ENCODE peak calls at places on chromosomes 3 and 15, in eight cellular contexts. S is fibroblast of lung; N is PC-3; Q is cardiac fibroblast; H is AG09309; B is CD8-positive, alpha-beta T cell; Z is BJ; D is fibroblast of pulmonary artery. X is an unnamed sample.

GRCh38 chr15:72230197-72231065 is 559 bp downstream of the PKM start:
- DNase-seq in N (peak; percentile 72), Q (peak; percentile 96), Z (peak; percentile 52), D (peak; percentile 94), B (peak; percentile 48), S (peak; percentile 92), H (peak; percentile 72), X (no peak)

GRCh38 chr3:197367081-197367780 is 68.8 kb upstream of the DLG1 start:
- DNase-seq in B (no peak), N (peak; percentile 99), Q (peak; percentile 56), D (no peak), Z (no peak), H (no peak), S (peak; percentile 97), X (peak; percentile 94)

GRCh38 chr3:146589899-146590508 is 15.1 kb downstream of the PLSCR5 start:
- DNase-seq in D (peak; percentile 76), Z (no peak), N (peak; percentile 73), S (peak; percentile 39), B (no peak), H (no peak), Q (peak; percentile 70), X (no peak)

GRCh38 chr3:172680684-172681083 is 30.2 kb downstream of the NCEH1 start:
- DNase-seq in Q (peak; percentile 33), D (no peak), S (peak; percentile 72), B (no peak), Z (no peak), H (peak; percentile 46), N (no peak), X (no peak)

GRCh38 chr15:79943820-79944219 is 27.2 kb downstream of the BCL2A1 start:
- DNase-seq in Z (no peak), S (peak; percentile 43), D (peak; percentile 22), H (no peak), Q (peak; percentile 16), N (no peak), B (no peak), X (no peak)

GRCh38 chr3:18062289-18063025 is 320.0 kb upstream of the TBC1D5 start:
- DNase-seq in Q (no peak), D (peak; percentile 4), N (peak; percentile 54), H (peak; percentile 37), Z (no peak), B (no peak), S (peak; percentile 70), X (no peak)

GRCh38 chr3:184145120-184145524 is 10.0 kb downstream of the EIF2B5 start:
- DNase-seq in N (peak; percentile 72), B (no peak), Z (no peak), D (peak; percentile 74), H (no peak), Q (peak; percentile 74), S (peak; percentile 58), X (peak; percentile 87)

GRCh38 chr15:67829647-67830504 is 4.6 kb downstream of the SKOR1 start:
- DNase-seq in H (no peak), N (no peak), B (no peak), Q (no peak), S (no peak), Z (no peak), D (no peak), X (no peak)

GRCh38 chr3:190644766-190645165 is 130.9 kb downstream of the IL1RAP start:
- DNase-seq in N (peak; percentile 9), H (no peak), B (no peak), S (peak; percentile 48), Z (no peak), D (peak; percentile 12), Q (peak; percentile 14), X (peak; percentile 75)

GRCh38 chr15:74130089-74130848 is at the start of gene ISLR2:
- DNase-seq in Z (no peak), S (peak; percentile 18), N (no peak), B (no peak), D (no peak), H (no peak), Q (peak; percentile 29), X (no peak)

GRCh38 chr15:24916305-24917009 is 38.3 kb upstream of the SNRPN start:
- DNase-seq in Q (no peak), N (no peak), S (peak; percentile 6), D (no peak), H (no peak), B (no peak), Z (no peak), X (no peak)

GRCh38 chr3:37210230-37210629 is 35.8 kb upstream of the LRRFIP2 start:
- DNase-seq in S (peak; percentile 57), D (peak; percentile 26), Q (peak; percentile 59), B (no peak), N (no peak), Z (peak; percentile 64), H (peak; percentile 60), X (peak; percentile 54)

GRCh38 chr3:56976666-56977560 is 83.6 kb upstream of the SPATA12 start:
- DNase-seq in N (no peak), S (peak; percentile 64), Q (peak; percentile 84), Z (peak; percentile 36), H (peak; percentile 37), B (no peak), D (peak; percentile 76), X (no peak)

GRCh38 chr3:137642831-137643230 is 121.3 kb upstream of the SOX14 start:
- DNase-seq in Q (no peak), S (no peak), B (no peak), Z (no peak), H (no peak), N (no peak), D (no peak), X (no peak)

GRCh38 chr15:28995193-28995592 is 109.4 kb downstream of the APBA2 start:
- DNase-seq in S (no peak), B (no peak), N (no peak), H (no peak), Z (no peak), Q (no peak), D (no peak), X (no peak)

GRCh38 chr3:159711560-159712333 is 276.9 kb upstream of the IL12A start:
- DNase-seq in H (peak; percentile 67), N (peak; percentile 90), Q (peak; percentile 96), Z (peak; percentile 31), B (no peak), D (peak; percentile 96), S (peak; percentile 93), X (peak; percentile 97)

GRCh38 chr15:63243101-63243500 is 34.3 kb upstream of the APH1B start:
- DNase-seq in S (no peak), D (peak; percentile 49), Q (peak; percentile 73), H (no peak), B (no peak), Z (no peak), N (no peak), X (no peak)

GRCh38 chr3:146577662-146578061 is 27.5 kb downstream of the PLSCR5 start:
- DNase-seq in Q (peak; percentile 83), H (peak; percentile 41), S (peak; percentile 50), Z (no peak), D (peak; percentile 88), B (no peak), N (peak; percentile 76), X (no peak)

GRCh38 chr3:171011109-171011508 is 15.4 kb downstream of the SLC2A2 start:
- DNase-seq in H (no peak), D (no peak), Z (no peak), N (no peak), S (no peak), Q (no peak), B (no peak), X (no peak)

DNA sequence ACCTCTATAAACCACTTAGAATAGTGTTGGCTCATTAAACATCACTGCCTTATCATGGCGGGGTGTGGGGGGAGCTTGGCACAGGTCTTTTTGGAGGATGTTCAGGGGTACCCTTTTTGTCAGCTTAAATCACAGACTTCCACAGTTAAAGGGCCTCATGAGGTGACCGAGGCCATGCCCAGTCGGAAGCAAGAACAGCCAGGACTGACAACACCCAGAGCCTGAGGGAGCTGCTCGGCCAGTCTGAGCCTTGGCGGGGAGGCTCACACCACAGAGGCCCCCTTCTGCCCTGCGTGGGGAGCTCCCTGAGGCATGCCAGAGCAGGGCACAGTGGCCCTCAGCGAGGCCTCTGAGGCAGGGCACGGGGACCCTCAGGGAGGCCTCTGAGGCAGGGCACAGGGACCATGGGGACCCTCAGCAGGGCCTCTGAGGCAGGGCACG is 49.5 kb downstream of the UMPS start:
- DNase-seq in D (no peak), N (no peak), H (no peak), Z (no peak), Q (no peak), B (no peak), S (no peak), X (no peak)
- H3K4me3 ChIP-seq in D (no peak overlapping the region), N (no peak overlapping the region), H (no peak overlapping the region), Z (no peak overlapping the region), Q (no peak overlapping the region), B (no peak overlapping the region), S (no peak overlapping the region), X (no peak overlapping the region)

GRCh38 chr15:88646088-88646405 is 7.2 kb downstream of the ISG20 start:
- DNase-seq in Q (no peak), D (no peak), S (no peak), H (no peak), N (no peak), B (no peak), Z (no peak), X (no peak)

GRCh38 chr15:88646951-88647350 is 8.1 kb downstream of the ISG20 start:
- DNase-seq in D (no peak), N (no peak), S (no peak), B (no peak), H (no peak), Z (no peak), Q (no peak), X (no peak)

GRCh38 chr15:88648357-88649214 is 9.8 kb downstream of the ISG20 start:
- DNase-seq in Z (no peak), D (peak; percentile 53), Q (no peak), S (peak; percentile 17), B (no peak), N (peak; percentile 64), H (no peak), X (peak; percentile 68)

GRCh38 chr15:88649286-88649733 is 10.5 kb downstream of the ISG20 start:
- DNase-seq in Q (peak; percentile 91), S (peak; percentile 96), B (peak; percentile 62), D (peak; percentile 99), N (peak; percentile 89), Z (peak; percentile 39), H (peak; percentile 46), X (no peak)

GRCh38 chr15:88647362-88648105 is 8.7 kb downstream of the ISG20 start:
- DNase-seq in N (peak; percentile 51), Z (no peak), Q (no peak), D (no peak), S (no peak), H (no peak), B (no peak), X (no peak)
- TF ChIP-seq CTCF in N (no peak), Z (no peak), Q (no peak), D (no peak), S (no peak), H (no peak), B (no peak), X (no peak)

DNA sequence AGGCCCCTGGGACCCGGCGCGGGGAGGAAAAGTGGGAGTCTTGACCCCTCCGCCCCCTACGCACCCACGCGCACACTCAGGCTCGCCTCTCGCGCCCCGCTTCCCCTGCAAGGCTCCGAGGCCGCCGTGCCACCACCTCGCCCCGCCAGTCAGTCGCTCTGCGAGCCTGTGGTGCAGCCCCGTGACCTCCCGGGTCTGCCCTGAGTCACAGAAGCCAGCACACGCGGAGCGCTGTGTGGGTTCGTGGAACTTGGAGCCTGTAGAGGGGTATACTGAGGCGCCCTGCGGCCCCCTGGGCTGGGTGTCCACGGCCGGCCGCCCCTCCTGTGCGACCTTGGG is 387 bp upstream of the ALS2CL start:
- DNase-seq in S (peak; percentile 11), Z (no peak), D (no peak), N (no peak), B (peak; percentile 16), Q (no peak), H (no peak), X (no peak)
- H3K4me3 ChIP-seq in S (no peak overlapping the region), Z (peak overlapping the region; percentile 71), D (peak overlapping the region; percentile 59), N (peak overlapping the region; percentile 82), B (peak overlapping the region; percentile 76), Q (peak overlapping the region; percentile 63), H (peak overlapping the region; percentile 60), X (peak overlapping the region; percentile 59)

GRCh38 chr3:54870423-54870822 is 57.4 kb downstream of the LRTM1 start:
- DNase-seq in Z (peak; percentile 88), H (peak; percentile 95), S (peak; percentile 98), D (peak; percentile 94), Q (peak; percentile 92), B (no peak), N (peak; percentile 85), X (peak; percentile 55)
- TF ChIP-seq CTCF in Z (peak; percentile 73), H (peak; percentile 75), S (peak; percentile 71), D (peak; percentile 78), Q (peak; percentile 69), B (no peak), N (peak; percentile 85), X (peak; percentile 72)